ENCODE peak calls at places on chromosomes 7 and 10, in six cellular contexts. R, V, M, J, N and D are unnamed samples.

GRCh38 chr7:107715531-107715930 is 28.4 kb upstream of the CBLL1 start:
- DNase-seq in R (no peak), V (no peak), M (peak), J (peak), N (no peak), D (no peak)

GRCh38 chr7:114986805-114987204 is 64.9 kb downstream of the MDFIC start:
- DNase-seq in R (no peak), V (no peak), M (no peak), J (no peak), N (no peak), D (no peak)

GRCh38 chr7:128197586-128197985 is 43.5 kb upstream of the LEP start:
- DNase-seq in R (no peak), V (no peak), M (no peak), J (no peak), N (peak), D (no peak)

GRCh38 chr10:34219860-34220518 is 595.1 kb downstream of the PARD3 start:
- DNase-seq in R (no peak), V (no peak), M (no peak), J (no peak), N (no peak), D (no peak)

GRCh38 chr7:70052691-70053090 is 454.4 kb downstream of the AUTS2 start:
- DNase-seq in R (no peak), V (no peak), M (no peak), J (no peak), N (peak), D (no peak)

GRCh38 chr7:31995134-31995533 is 75.1 kb downstream of the PDE1C start:
- DNase-seq in R (no peak), V (no peak), M (peak), J (peak), N (no peak), D (no peak)

GRCh38 chr10:120794390-120794789 is 56.8 kb upstream of the WDR11 start:
- DNase-seq in R (no peak), V (peak), M (no peak), J (no peak), N (no peak), D (no peak)

GRCh38 chr10:103967433-103968142 is 648 bp downstream of the SLK start:
- DNase-seq in R (peak), V (peak), M (no peak), J (peak), N (peak), D (peak)

GRCh38 chr10:128186959-128187787 is 61.0 kb upstream of the MKI67 start:
- DNase-seq in R (peak), V (no peak), M (no peak), J (no peak), N (no peak), D (no peak)

GRCh38 chr10:25175527-25176420 is 973 bp downstream of the GPR158 start:
- DNase-seq in R (peak), V (no peak), M (peak), J (no peak), N (no peak), D (peak)

GRCh38 chr10:65348637-65349036 is 1577.2 kb upstream of the LRRTM3 start:
- DNase-seq in R (no peak), V (no peak), M (no peak), J (no peak), N (no peak), D (no peak)

GRCh38 chr7:74025146-74025545 is 2.8 kb upstream of the ELN start:
- DNase-seq in R (no peak), V (no peak), M (no peak), J (no peak), N (no peak), D (no peak)

GRCh38 chr10:118874171-118874570 is 119.4 kb upstream of the CACUL1 start:
- DNase-seq in R (no peak), V (no peak), M (no peak), J (no peak), N (no peak), D (no peak)

GRCh38 chr7:37901236-37901827 is 15.3 kb downstream of the SFRP4 start:
- DNase-seq in R (no peak), V (peak), M (peak), J (peak), N (peak), D (peak)

GRCh38 chr7:30327813-30328212 is 43.4 kb downstream of the ZNRF2 start:
- DNase-seq in R (no peak), V (no peak), M (peak), J (peak), N (peak), D (no peak)

GRCh38 chr10:71927669-71928592 is 36.3 kb upstream of the CHST3 start:
- DNase-seq in R (no peak), V (no peak), M (peak), J (no peak), N (peak), D (no peak)

GRCh38 chr10:78413294-78414055 is 379.8 kb downstream of the RPS24 start:
- DNase-seq in R (no peak), V (no peak), M (no peak), J (no peak), N (no peak), D (no peak)

GRCh38 chr7:2605608-2606538 is 25.9 kb upstream of the TTYH3 start:
- DNase-seq in R (no peak), V (no peak), M (no peak), J (no peak), N (no peak), D (no peak)

GRCh38 chr10:107914450-107915276 is 750.2 kb upstream of the SORCS1 start:
- DNase-seq in R (no peak), V (no peak), M (peak), J (peak), N (peak), D (no peak)

GRCh38 chr10:132068431-132069121 is 2.8 kb downstream of the JAKMIP3 start:
- DNase-seq in R (no peak), V (no peak), M (no peak), J (no peak), N (no peak), D (no peak)

GRCh38 chr7:38813797-38814196 is 95.2 kb downstream of the VPS41 start:
- DNase-seq in R (no peak), V (no peak), M (no peak), J (no peak), N (no peak), D (no peak)

GRCh38 chr10:110843031-110843430 is 28.7 kb upstream of the PDCD4 start:
- DNase-seq in R (peak), V (no peak), M (no peak), J (no peak), N (no peak), D (no peak)

GRCh38 chr7:2876031-2876862 is 32.1 kb upstream of the GNA12 start:
- DNase-seq in R (no peak), V (no peak), M (peak), J (peak), N (peak), D (no peak)

GRCh38 chr7:110568932-110569331 is 522.0 kb upstream of the LRRN3 start:
- DNase-seq in R (no peak), V (peak), M (peak), J (no peak), N (no peak), D (no peak)

GRCh38 chr10:88110355-88110754 is 246.9 kb downstream of the PTEN start:
- DNase-seq in R (no peak), V (no peak), M (peak), J (peak), N (peak), D (no peak)

GRCh38 chr7:80263321-80263720 is 128.7 kb downstream of the GNAI1 start:
- DNase-seq in R (no peak), V (no peak), M (no peak), J (no peak), N (peak), D (no peak)

GRCh38 chr7:129993275-129993674 is 40.5 kb upstream of the UBE2H start:
- DNase-seq in R (no peak), V (no peak), M (no peak), J (no peak), N (no peak), D (no peak)

GRCh38 chr10:97428572-97428981 is 2.6 kb downstream of the PGAM1 start:
- DNase-seq in R (peak), V (no peak), M (peak), J (no peak), N (peak), D (no peak)

GRCh38 chr10:182441-183201 is 47.4 kb downstream of the ZMYND11 start:
- DNase-seq in R (peak), V (no peak), M (peak), J (no peak), N (no peak), D (no peak)

GRCh38 chr7:152180587-152180986 is 155.1 kb downstream of the GALNT11 start:
- DNase-seq in R (no peak), V (no peak), M (no peak), J (peak), N (no peak), D (no peak)

GRCh38 chr7:76268376-76268775 is 34.1 kb upstream of the HSPB1 start:
- DNase-seq in R (no peak), V (no peak), M (no peak), J (no peak), N (no peak), D (no peak)

GRCh38 chr7:131106681-131107342 is 220.9 kb upstream of the MKLN1 start:
- DNase-seq in R (peak), V (peak), M (no peak), J (peak), N (peak), D (peak)